ENCODE peak calls at places on chromosomes 1 and 21, in seven cellular contexts. P is brain microvascular endothelial cell, T is upper lobe of right lung, K is caudate nucleus, J is testis, Y is IMR-90, H is right atrium auricular region. M is an unnamed sample.

GRCh38 chr1:27074175-27074780 is 61.6 kb upstream of the TENT5B start:
- DNase-seq in H (no peak), T (no peak), K (no peak), P (peak; percentile 29), Y (peak; percentile 12), J (no peak), M (no peak)

GRCh38 chr1:157073944-157074685 is 25.5 kb downstream of the ETV3L start:
- DNase-seq in Y (peak; percentile 68), P (peak; percentile 67), H (peak; percentile 79), K (no peak), J (peak; percentile 88), T (peak; percentile 83), M (no peak)

GRCh38 chr1:232925421-232926202 is 24.8 kb upstream of the NTPCR start:
- DNase-seq in P (no peak), H (no peak), Y (no peak), T (no peak), K (no peak), J (no peak), M (no peak)

GRCh38 chr1:230120949-230121381 is 53.9 kb downstream of the GALNT2 start:
- DNase-seq in P (no peak), T (no peak), Y (no peak), K (no peak), J (peak; percentile 55), H (no peak), M (no peak)

GRCh38 chr1:1630965-1631792 is 794 bp upstream of the MMP23B start:
- DNase-seq in Y (no peak), T (peak; percentile 77), K (no peak), P (no peak), H (peak; percentile 85), J (peak; percentile 64), M (peak; percentile 80)

GRCh38 chr1:198936371-198937083 is 297.7 kb downstream of the PTPRC start:
- DNase-seq in K (no peak), T (no peak), Y (peak; percentile 36), P (peak; percentile 11), H (no peak), J (peak; percentile 28), M (no peak)

GRCh38 chr1:62144238-62144831 is 50.3 kb upstream of the L1TD1 start:
- DNase-seq in Y (peak; percentile 52), H (peak; percentile 59), T (no peak), K (peak; percentile 7), J (peak; percentile 56), P (peak; percentile 71), M (no peak)

GRCh38 chr1:212293579-212293978 is 8.4 kb downstream of the PPP2R5A start:
- DNase-seq in J (no peak), H (no peak), Y (peak; percentile 38), K (no peak), P (no peak), T (no peak), M (no peak)

GRCh38 chr1:110872745-110873435 is at the start of gene CD53:
- DNase-seq in J (no peak), P (no peak), K (no peak), Y (no peak), T (no peak), H (no peak), M (no peak)

GRCh38 chr1:30911061-30911954 is 2.8 kb upstream of the SDC3 start:
- DNase-seq in Y (peak; percentile 78), J (peak; percentile 92), H (peak; percentile 92), P (peak; percentile 71), T (peak; percentile 92), K (peak; percentile 59), M (no peak)

GRCh38 chr1:156286061-156286460 is 1.9 kb downstream of the TMEM79 start:
- DNase-seq in K (no peak), T (no peak), J (no peak), H (no peak), Y (no peak), P (no peak), M (no peak)

GRCh38 chr1:20380616-20381035 is 90.0 kb downstream of the VWA5B1 start:
- DNase-seq in Y (peak; percentile 90), J (peak; percentile 45), H (no peak), K (no peak), P (peak; percentile 24), T (no peak), M (no peak)

GRCh38 chr1:154626456-154627246 is 18.7 kb upstream of the ADAR start:
- DNase-seq in Y (no peak), K (no peak), J (peak; percentile 43), P (no peak), H (no peak), T (no peak), M (no peak)

GRCh38 chr1:47871799-47872353 is 125.3 kb downstream of the TRABD2B start:
- DNase-seq in Y (no peak), J (peak; percentile 18), T (no peak), K (no peak), P (peak; percentile 2), H (no peak), M (no peak)

GRCh38 chr1:240312872-240313271 is 221.2 kb downstream of the FMN2 start:
- DNase-seq in T (no peak), Y (peak; percentile 94), K (no peak), J (no peak), H (no peak), P (peak; percentile 83), M (no peak)

GRCh38 chr21:35658242-35658641 is 402.1 kb downstream of the SETD4 start:
- DNase-seq in P (peak; percentile 70), Y (peak; percentile 89), K (no peak), T (no peak), J (no peak), H (no peak), M (no peak)

GRCh38 chr1:32285658-32286057 is 6.2 kb upstream of the HDAC1 start:
- DNase-seq in Y (no peak), K (no peak), P (no peak), T (no peak), J (no peak), H (no peak), M (no peak)

GRCh38 chr1:1144122-1144842 is 28.4 kb upstream of the C1orf159 start:
- DNase-seq in J (no peak), H (no peak), Y (no peak), P (no peak), K (no peak), T (peak; percentile 81), M (no peak)

GRCh38 chr1:183209533-183210158 is 23.6 kb downstream of the LAMC2 start:
- DNase-seq in K (no peak), J (no peak), T (no peak), Y (peak; percentile 92), P (peak; percentile 73), H (no peak), M (no peak)

GRCh38 chr21:27190601-27191000 is 223.7 kb upstream of the ADAMTS5 start:
- DNase-seq in K (no peak), Y (peak; percentile 50), J (peak; percentile 44), T (no peak), P (peak; percentile 9), H (no peak), M (no peak)

GRCh38 chr1:171345536-171345935 is 31.6 kb downstream of the FMO4 start:
- DNase-seq in K (no peak), T (no peak), H (no peak), J (no peak), Y (no peak), P (no peak), M (no peak)

GRCh38 chr1:226403522-226404034 is 4.3 kb downstream of the PARP1 start:
- DNase-seq in T (no peak), P (peak; percentile 34), K (no peak), H (no peak), Y (peak; percentile 8), J (no peak), M (no peak)

GRCh38 chr1:215794151-215794550 is 227.0 kb downstream of the KCTD3 start:
- DNase-seq in J (no peak), H (no peak), K (no peak), T (no peak), Y (no peak), P (no peak), M (no peak)

GRCh38 chr1:93448292-93448982 is 519 bp downstream of the FNBP1L start:
- DNase-seq in Y (no peak), P (no peak), J (peak; percentile 78), H (no peak), T (peak; percentile 80), K (no peak), M (no peak)

GRCh38 chr1:34781071-34781843 is at the start of gene GJB3:
- DNase-seq in Y (no peak), P (no peak), K (no peak), H (no peak), T (peak; percentile 72), J (no peak), M (peak; percentile 66)
- H3K27ac ChIP-seq in Y (no peak within 1 kb of the TSS), P (no peak within 1 kb of the TSS), K (no peak within 1 kb of the TSS), H (no peak within 1 kb of the TSS), T (no peak within 1 kb of the TSS), J (no peak within 1 kb of the TSS), M (no peak within 1 kb of the TSS)

DNA sequence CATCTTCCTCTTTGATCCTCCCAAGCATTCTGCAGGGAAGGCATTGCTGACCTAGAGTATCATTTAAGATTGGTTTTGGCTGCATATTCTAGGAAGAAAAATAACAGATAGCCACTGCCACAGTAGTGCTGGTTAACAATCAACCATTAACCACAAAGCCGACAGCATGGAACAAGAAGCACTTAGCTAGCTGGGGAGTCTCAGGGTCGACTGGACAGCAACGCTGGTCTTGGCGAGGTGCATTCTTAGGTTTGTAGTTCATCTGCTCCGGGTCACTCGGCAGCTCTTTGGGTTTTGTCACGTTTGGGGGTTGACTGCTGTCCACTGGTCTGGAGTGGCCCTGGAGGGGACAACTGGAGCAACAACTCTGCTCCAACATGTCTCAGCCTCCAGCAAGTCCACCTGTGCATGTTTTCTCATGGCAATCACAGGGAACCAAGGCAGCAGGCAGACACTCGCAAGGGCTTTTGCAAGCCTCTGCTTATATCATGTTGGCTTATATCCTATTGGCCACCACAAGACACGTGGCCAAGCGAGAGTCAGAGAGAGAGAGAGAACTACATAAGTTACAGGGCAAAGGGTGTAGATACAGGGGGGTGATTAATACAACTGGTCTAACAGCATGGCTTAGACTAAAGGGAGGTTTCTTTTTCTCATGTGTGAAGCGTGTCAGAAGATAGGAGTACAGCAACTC is 99.5 kb downstream of the LACTBL1 start:
- DNase-seq in P (no peak), J (no peak), H (no peak), T (no peak), K (no peak), Y (no peak), M (no peak)
- H3K27ac ChIP-seq in P (no peak overlapping the region), J (no peak overlapping the region), H (no peak overlapping the region), T (no peak overlapping the region), K (no peak overlapping the region), Y (no peak overlapping the region), M (no peak overlapping the region)

DNA sequence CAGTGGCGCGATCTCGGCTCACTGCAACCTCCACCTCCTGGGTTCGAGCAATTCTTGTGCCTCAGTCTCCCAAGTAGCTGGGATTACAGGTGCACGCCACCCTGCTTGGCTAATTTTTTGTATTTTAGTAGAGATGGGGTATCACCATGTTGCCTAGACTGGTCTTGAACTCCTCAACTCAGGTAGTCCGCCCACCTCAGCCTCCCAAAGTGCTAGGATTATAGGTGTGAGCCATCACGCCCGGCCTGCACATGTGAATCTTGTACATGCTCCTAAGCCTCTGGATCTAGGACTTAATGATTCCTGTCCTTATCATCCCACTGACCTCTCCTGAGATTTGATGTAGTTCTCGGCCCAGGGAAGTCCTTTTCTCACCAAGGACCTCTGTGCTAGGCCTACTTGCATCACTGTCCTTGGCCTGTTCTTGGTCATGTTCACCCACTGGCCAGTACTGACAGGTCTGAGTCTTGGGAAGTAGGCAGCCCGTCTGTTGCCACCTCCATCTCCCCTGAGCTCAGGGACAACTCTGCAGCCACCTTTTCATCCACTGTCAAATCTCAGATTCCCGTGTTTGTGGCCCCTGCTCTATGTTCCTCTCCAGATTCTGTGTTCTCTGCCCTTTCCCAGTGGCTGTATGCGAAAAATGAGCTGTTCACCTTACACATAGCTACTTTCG is 9.4 kb downstream of the HYI start:
- DNase-seq in Y (no peak), P (no peak), H (no peak), T (no peak), K (no peak), J (no peak), M (peak; percentile 59)
- H3K27ac ChIP-seq in Y (no peak overlapping the region), P (no peak overlapping the region), H (no peak overlapping the region), T (no peak overlapping the region), K (no peak overlapping the region), J (no peak overlapping the region), M (no peak overlapping the region)

GRCh38 chr1:63904826-63905225 is 131.0 kb downstream of the ROR1 start:
- DNase-seq in Y (no peak), K (no peak), P (no peak), H (no peak), T (no peak), J (no peak), M (no peak)
- H3K27ac ChIP-seq in Y (no peak overlapping the region), K (no peak overlapping the region), P (no peak overlapping the region), H (no peak overlapping the region), T (no peak overlapping the region), J (no peak overlapping the region), M (peak overlapping the region; percentile 5)